ENCODE peak calls at places on chromosomes 5 and 9, in five cellular contexts. K is CD4-positive, alpha-beta memory T cell; S is GM23248; I is H9; X is ovary. G is an unnamed sample. For H3K27me3 and H3K4me1, the result is how much of the 10 kb centered on the place peaks cover.

GRCh38 chr9:114214181-114214580 is 58.8 kb downstream of the COL27A1 start:
- DNase-seq in I (no peak), K (no peak), S (peak), X (no peak), G (no peak)

GRCh38 chr9:16598316-16598715 is 272.2 kb downstream of the BNC2 start:
- DNase-seq in S (peak), I (no peak), X (no peak), K (no peak), G (no peak)

GRCh38 chr5:127313847-127314473 is 23.4 kb downstream of the MEGF10 start:
- DNase-seq in S (peak), I (peak), X (peak), K (peak), G (peak)

GRCh38 chr9:113522419-113522818 is 58.9 kb downstream of the RGS3 start:
- DNase-seq in S (no peak), X (no peak), K (no peak), I (no peak), G (no peak)

GRCh38 chr5:157130933-157131332 is 11.7 kb downstream of the MED7 start:
- DNase-seq in I (no peak), S (no peak), K (no peak), X (no peak), G (no peak)

GRCh38 chr9:127847155-127847463 is 7.3 kb downstream of the ENG start:
- DNase-seq in I (no peak), K (no peak), X (peak), S (peak), G (no peak)

GRCh38 chr5:38598296-38598993 is 42.0 kb upstream of the LIFR start:
- DNase-seq in K (no peak), S (no peak), X (no peak), I (no peak), G (no peak)

GRCh38 chr9:7149258-7149657 is 391.5 kb downstream of the KDM4C start:
- DNase-seq in X (no peak), K (no peak), I (no peak), S (no peak), G (no peak)

GRCh38 chr5:24816206-24816605 is 171.4 kb upstream of the CDH10 start:
- DNase-seq in S (no peak), I (no peak), X (no peak), K (no peak), G (no peak)

GRCh38 chr9:137498720-137499150 is 39.6 kb upstream of the NSMF start:
- DNase-seq in X (no peak), I (no peak), S (no peak), K (no peak), G (no peak)

GRCh38 chr5:150801117-150801927 is 22.8 kb downstream of the SMIM3 start:
- DNase-seq in X (no peak), I (peak), S (peak), K (peak), G (peak)

GRCh38 chr5:58266402-58266801 is 193.5 kb downstream of the PLK2 start:
- DNase-seq in S (peak), X (no peak), K (no peak), I (no peak), G (no peak)

GRCh38 chr5:158487677-158488076 is 612.0 kb downstream of the EBF1 start:
- DNase-seq in I (no peak), X (no peak), S (no peak), K (no peak), G (no peak)

GRCh38 chr9:124020520-124021384 is 9.2 kb downstream of the LHX2 start:
- DNase-seq in X (no peak), I (peak), K (no peak), S (no peak), G (no peak)

GRCh38 chr9:124022201-124023121 is 10.9 kb downstream of the LHX2 start:
- DNase-seq in K (no peak), I (peak), X (no peak), S (no peak), G (no peak)

GRCh38 chr9:124019771-124020519 is 8.4 kb downstream of the LHX2 start:
- DNase-seq in X (no peak), I (no peak), K (no peak), S (no peak), G (no peak)

GRCh38 chr9:124018731-124019697 is 7.4 kb downstream of the LHX2 start:
- DNase-seq in K (no peak), S (no peak), X (no peak), I (peak), G (no peak)

DNA sequence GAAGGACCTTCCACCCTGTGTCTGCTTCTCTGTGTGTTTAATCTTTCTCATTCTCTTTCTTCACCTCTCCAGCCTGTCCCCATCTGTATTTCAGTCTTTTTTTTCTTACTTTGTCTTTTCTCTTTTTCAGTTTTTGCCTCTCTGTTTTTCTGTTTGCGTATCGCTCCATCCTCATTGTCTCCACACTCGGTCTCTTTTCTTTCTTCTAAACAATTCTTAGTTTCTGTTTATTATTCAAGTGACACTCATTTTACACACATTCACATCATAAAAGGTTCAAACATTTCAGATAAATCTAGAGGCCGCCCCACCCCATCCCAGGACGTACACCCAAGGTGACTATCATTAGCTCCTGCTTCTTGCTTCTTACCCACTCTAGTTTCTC is 9.8 kb downstream of the LHX2 start:
- DNase-seq in X (no peak), S (no peak), I (no peak), K (no peak), G (no peak)
- H3K27me3 ChIP-seq in X (under half), S (half or more), I (half or more), K (half or more), G (under half)

GRCh38 chr5:124741711-124742496 is 4.5 kb downstream of the ZNF608 start:
- DNase-seq in K (no peak), S (peak), I (no peak), X (no peak), G (peak)
- H3K4me1 ChIP-seq in K (under half), S (half or more), I (under half), X (under half), G (under half)

GRCh38 chr5:35771321-35771720 is 85.4 kb upstream of the IL7R start:
- DNase-seq in I (no peak), X (no peak), K (no peak), S (peak), G (no peak)
- H3K27me3 ChIP-seq in I (under half), X (under half), K (under half), S (under half), G (under half)

GRCh38 chr9:106920091-106920490 is 57.1 kb downstream of the ZNF462 start:
- DNase-seq in S (no peak), X (no peak), K (no peak), I (no peak), G (no peak)
- H3K4me1 ChIP-seq in S (under half), X (under half), K (under half), I (under half), G (under half)

DNA sequence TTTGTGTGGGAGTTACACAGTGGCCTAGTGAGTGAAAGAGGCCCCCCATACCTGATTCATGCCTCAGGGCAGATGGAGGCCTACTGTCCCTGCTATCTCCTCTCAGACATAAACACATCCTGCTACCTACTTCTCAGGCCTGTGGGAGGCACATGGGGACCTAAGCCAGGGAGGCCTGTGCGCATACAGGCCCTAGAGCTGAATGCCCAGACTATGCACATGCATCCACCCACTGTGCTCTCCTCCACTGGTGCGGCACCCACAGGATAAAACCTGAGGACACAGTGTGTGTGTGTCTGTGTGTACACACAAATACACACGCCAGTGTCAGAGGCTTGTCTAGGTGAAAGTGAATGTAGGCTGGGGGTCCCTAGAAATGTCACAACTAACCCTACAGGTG is 1.4 kb downstream of the PAX5 start:
- DNase-seq in K (no peak), X (no peak), I (no peak), S (no peak), G (no peak)
- H3K27me3 ChIP-seq in K (half or more), X (under half), I (half or more), S (half or more), G (half or more)

GRCh38 chr5:134224905-134225779 is 731 bp downstream of the PPP2CA start:
- DNase-seq in I (peak), S (peak), X (peak), K (peak), G (peak)
- H3K4me1 ChIP-seq in I (under half), S (under half), X (under half), K (half or more), G (under half)

G was measured in SJSA1.